ENCODE peak calls at places on chromosome X, in eight cellular contexts. One of them, this sample, is unnamed. For H3K4me1, the result is how much of the 10 kb centered on the place peaks cover.

GRCh38 chrX:31224321-31225012 is 152.6 kb upstream of the FTHL17 start:
- DNase-seq in CD8-positive, alpha-beta T cell: no peak
- DNase-seq in sigmoid colon: no peak
- DNase-seq in K562: no peak
- DNase-seq in heart left ventricle: no peak
- DNase-seq in upper lobe of right lung: no peak
- DNase-seq in A549: no peak
- DNase-seq in tibial artery: no peak
- DNase-seq in this sample: no peak

GRCh38 chrX:51803833-51804232 is 60.6 kb downstream of the GSPT2 start:
- DNase-seq in CD8-positive, alpha-beta T cell: no peak
- DNase-seq in sigmoid colon: no peak
- DNase-seq in A549: no peak
- DNase-seq in K562: no peak
- DNase-seq in tibial artery: no peak
- DNase-seq in heart left ventricle: no peak
- DNase-seq in upper lobe of right lung: no peak
- DNase-seq in this sample: no peak

GRCh38 chrX:13005671-13006473 is 31.0 kb downstream of the TMSB4X start:
- DNase-seq in upper lobe of right lung: no peak
- DNase-seq in tibial artery: no peak
- DNase-seq in K562: no peak
- DNase-seq in heart left ventricle: no peak
- DNase-seq in A549: no peak
- DNase-seq in CD8-positive, alpha-beta T cell: no peak
- DNase-seq in sigmoid colon: no peak
- DNase-seq in this sample: no peak

GRCh38 chrX:68827848-68828562 is 816 bp upstream of the EFNB1 start:
- DNase-seq in heart left ventricle: peak
- DNase-seq in upper lobe of right lung: peak
- DNase-seq in A549: peak
- DNase-seq in sigmoid colon: peak
- DNase-seq in tibial artery: peak
- DNase-seq in K562: peak
- DNase-seq in CD8-positive, alpha-beta T cell: peak
- DNase-seq in this sample: peak

GRCh38 chrX:109472939-109473713 is 8.8 kb downstream of the GUCY2F start:
- DNase-seq in tibial artery: no peak
- DNase-seq in heart left ventricle: peak
- DNase-seq in A549: no peak
- DNase-seq in CD8-positive, alpha-beta T cell: no peak
- DNase-seq in sigmoid colon: no peak
- DNase-seq in K562: peak
- DNase-seq in upper lobe of right lung: no peak
- DNase-seq in this sample: no peak

GRCh38 chrX:137916090-137916746 is 350.3 kb downstream of the ZIC3 start:
- DNase-seq in heart left ventricle: no peak
- DNase-seq in A549: no peak
- DNase-seq in K562: peak
- DNase-seq in CD8-positive, alpha-beta T cell: no peak
- DNase-seq in tibial artery: no peak
- DNase-seq in upper lobe of right lung: no peak
- DNase-seq in sigmoid colon: no peak
- DNase-seq in this sample: no peak

GRCh38 chrX:140141444-140142029 is 176.2 kb upstream of the CXorf66 start:
- DNase-seq in CD8-positive, alpha-beta T cell: no peak
- DNase-seq in tibial artery: no peak
- DNase-seq in heart left ventricle: no peak
- DNase-seq in K562: peak
- DNase-seq in upper lobe of right lung: no peak
- DNase-seq in sigmoid colon: no peak
- DNase-seq in A549: peak
- DNase-seq in this sample: peak

GRCh38 chrX:1322393-1322792 is 14.2 kb upstream of the IL3RA start:
- DNase-seq in heart left ventricle: no peak
- DNase-seq in upper lobe of right lung: no peak
- DNase-seq in K562: no peak
- DNase-seq in CD8-positive, alpha-beta T cell: no peak
- DNase-seq in A549: no peak
- DNase-seq in tibial artery: no peak
- DNase-seq in sigmoid colon: no peak
- DNase-seq in this sample: no peak

GRCh38 chrX:24242649-24243556 is 71.0 kb downstream of the SUPT20HL2 start:
- DNase-seq in tibial artery: peak
- DNase-seq in heart left ventricle: peak
- DNase-seq in CD8-positive, alpha-beta T cell: no peak
- DNase-seq in sigmoid colon: peak
- DNase-seq in A549: no peak
- DNase-seq in upper lobe of right lung: no peak
- DNase-seq in K562: no peak
- DNase-seq in this sample: no peak

GRCh38 chrX:69033936-69034335 is 131.3 kb downstream of the PJA1 start:
- DNase-seq in heart left ventricle: no peak
- DNase-seq in tibial artery: no peak
- DNase-seq in upper lobe of right lung: no peak
- DNase-seq in A549: no peak
- DNase-seq in CD8-positive, alpha-beta T cell: no peak
- DNase-seq in K562: no peak
- DNase-seq in sigmoid colon: no peak
- DNase-seq in this sample: no peak

GRCh38 chrX:109347618-109348017 is 134.3 kb downstream of the GUCY2F start:
- DNase-seq in tibial artery: no peak
- DNase-seq in CD8-positive, alpha-beta T cell: no peak
- DNase-seq in sigmoid colon: no peak
- DNase-seq in A549: no peak
- DNase-seq in K562: no peak
- DNase-seq in heart left ventricle: no peak
- DNase-seq in upper lobe of right lung: no peak
- DNase-seq in this sample: no peak

GRCh38 chrX:69319376-69319775 is 154.1 kb upstream of the PJA1 start:
- DNase-seq in sigmoid colon: no peak
- DNase-seq in CD8-positive, alpha-beta T cell: no peak
- DNase-seq in K562: no peak
- DNase-seq in tibial artery: no peak
- DNase-seq in upper lobe of right lung: no peak
- DNase-seq in heart left ventricle: no peak
- DNase-seq in A549: no peak
- DNase-seq in this sample: no peak

GRCh38 chrX:153612413-153612812 is 13.5 kb upstream of the CCNQ start:
- DNase-seq in tibial artery: no peak
- DNase-seq in A549: no peak
- DNase-seq in upper lobe of right lung: no peak
- DNase-seq in K562: no peak
- DNase-seq in sigmoid colon: no peak
- DNase-seq in CD8-positive, alpha-beta T cell: no peak
- DNase-seq in heart left ventricle: no peak
- DNase-seq in this sample: no peak

GRCh38 chrX:119228506-119229290 is 7.4 kb upstream of the PGRMC1 start:
- DNase-seq in tibial artery: no peak
- DNase-seq in heart left ventricle: no peak
- DNase-seq in sigmoid colon: no peak
- DNase-seq in K562: no peak
- DNase-seq in CD8-positive, alpha-beta T cell: no peak
- DNase-seq in upper lobe of right lung: no peak
- DNase-seq in A549: no peak
- DNase-seq in this sample: no peak

DNA sequence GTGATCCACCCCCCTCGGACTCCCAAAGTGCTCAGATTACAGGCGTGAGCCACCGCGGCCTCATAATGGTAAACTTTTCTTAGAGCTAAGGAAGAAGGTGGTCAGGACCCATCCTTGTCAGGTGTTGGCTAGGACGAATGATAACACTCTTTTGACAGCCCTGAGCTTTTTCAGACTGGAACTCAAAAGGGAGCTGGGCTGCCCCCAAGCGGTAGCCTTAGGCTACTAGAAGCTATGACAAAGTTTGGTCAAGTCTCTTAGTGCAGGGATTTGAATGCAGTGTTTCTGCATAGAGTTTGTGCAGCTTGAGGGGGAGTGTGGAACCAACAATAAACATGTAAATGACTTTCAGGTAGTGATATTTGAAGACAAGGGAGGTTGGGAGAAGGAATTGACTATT is 11.8 kb upstream of the HSD17B10 start:
- DNase-seq in K562: peak
- DNase-seq in CD8-positive, alpha-beta T cell: no peak
- DNase-seq in A549: peak
- DNase-seq in upper lobe of right lung: peak
- DNase-seq in tibial artery: no peak
- DNase-seq in sigmoid colon: no peak
- DNase-seq in heart left ventricle: no peak
- DNase-seq in this sample: peak
- TF ChIP-seq CTCF in K562: peak
- TF ChIP-seq CTCF in CD8-positive, alpha-beta T cell: no peak
- TF ChIP-seq CTCF in A549: peak
- TF ChIP-seq CTCF in upper lobe of right lung: peak
- TF ChIP-seq CTCF in tibial artery: peak
- TF ChIP-seq CTCF in sigmoid colon: no peak
- TF ChIP-seq CTCF in heart left ventricle: peak
- TF ChIP-seq CTCF in this sample: peak

DNA sequence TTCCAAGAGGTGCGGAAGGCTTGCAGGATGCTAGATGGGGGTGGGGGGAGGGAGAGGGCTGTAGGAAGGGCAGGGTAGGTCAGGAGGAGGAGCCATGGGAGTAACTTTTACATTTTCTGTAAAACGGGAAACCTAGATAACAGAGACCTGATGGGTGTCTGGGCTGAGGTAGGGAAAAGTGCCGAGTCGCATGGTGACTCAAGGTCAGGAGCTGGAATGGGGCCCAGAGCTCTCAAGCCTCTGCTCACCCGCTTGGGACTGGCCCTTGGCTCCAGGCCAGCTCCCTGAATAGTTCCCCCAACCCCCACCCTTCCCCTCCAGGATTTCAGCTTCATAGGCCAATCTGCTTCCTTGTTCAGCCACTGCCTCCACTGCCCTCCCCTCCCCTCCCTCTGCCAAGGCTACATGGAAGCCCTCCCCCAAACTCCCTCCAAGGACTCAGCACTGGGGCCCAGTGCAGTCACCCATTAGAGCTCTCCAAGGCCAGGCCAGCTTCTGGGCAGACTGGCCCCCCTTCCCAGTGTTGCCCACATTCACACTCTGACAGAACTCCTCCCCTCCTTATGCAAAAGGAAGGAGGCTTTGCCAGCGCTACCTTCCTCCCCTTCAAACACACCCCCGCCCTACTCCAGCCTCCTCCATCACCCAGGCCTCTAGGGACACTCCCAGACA is 43.6 kb downstream of the TSC22D3 start:
- DNase-seq in sigmoid colon: peak
- DNase-seq in upper lobe of right lung: peak
- DNase-seq in A549: peak
- DNase-seq in heart left ventricle: peak
- DNase-seq in CD8-positive, alpha-beta T cell: no peak
- DNase-seq in tibial artery: peak
- DNase-seq in K562: peak
- DNase-seq in this sample: peak
- H3K4me1 ChIP-seq in sigmoid colon: half or more
- H3K4me1 ChIP-seq in upper lobe of right lung: under half
- H3K4me1 ChIP-seq in A549: half or more
- H3K4me1 ChIP-seq in heart left ventricle: under half
- H3K4me1 ChIP-seq in CD8-positive, alpha-beta T cell: under half
- H3K4me1 ChIP-seq in tibial artery: half or more
- H3K4me1 ChIP-seq in K562: under half
- H3K4me1 ChIP-seq in this sample: under half

GRCh38 chrX:40100537-40101429 is 3.0 kb upstream of the BCOR start:
- DNase-seq in K562: no peak
- DNase-seq in sigmoid colon: no peak
- DNase-seq in A549: no peak
- DNase-seq in CD8-positive, alpha-beta T cell: no peak
- DNase-seq in heart left ventricle: no peak
- DNase-seq in tibial artery: no peak
- DNase-seq in upper lobe of right lung: no peak
- DNase-seq in this sample: no peak

GRCh38 chrX:40097492-40098263 is at the start of gene BCOR:
- DNase-seq in CD8-positive, alpha-beta T cell: peak
- DNase-seq in upper lobe of right lung: peak
- DNase-seq in heart left ventricle: peak
- DNase-seq in sigmoid colon: peak
- DNase-seq in K562: peak
- DNase-seq in A549: peak
- DNase-seq in tibial artery: peak
- DNase-seq in this sample: peak

GRCh38 chrX:40100141-40100536 is 2.4 kb upstream of the BCOR start:
- DNase-seq in tibial artery: peak
- DNase-seq in CD8-positive, alpha-beta T cell: no peak
- DNase-seq in heart left ventricle: no peak
- DNase-seq in upper lobe of right lung: peak
- DNase-seq in sigmoid colon: no peak
- DNase-seq in A549: no peak
- DNase-seq in K562: no peak
- DNase-seq in this sample: no peak

GRCh38 chrX:40098264-40099045 is 697 bp upstream of the BCOR start:
- DNase-seq in A549: peak
- DNase-seq in upper lobe of right lung: peak
- DNase-seq in CD8-positive, alpha-beta T cell: peak
- DNase-seq in sigmoid colon: no peak
- DNase-seq in K562: no peak
- DNase-seq in heart left ventricle: peak
- DNase-seq in tibial artery: no peak
- DNase-seq in this sample: peak

GRCh38 chrX:40099046-40099968 is 1.5 kb upstream of the BCOR start:
- DNase-seq in heart left ventricle: peak
- DNase-seq in K562: peak
- DNase-seq in A549: peak
- DNase-seq in tibial artery: peak
- DNase-seq in CD8-positive, alpha-beta T cell: peak
- DNase-seq in upper lobe of right lung: peak
- DNase-seq in sigmoid colon: peak
- DNase-seq in this sample: peak
- H3K4me3 ChIP-seq in heart left ventricle: peak
- H3K4me3 ChIP-seq in K562: peak
- H3K4me3 ChIP-seq in A549: peak
- H3K4me3 ChIP-seq in tibial artery: peak
- H3K4me3 ChIP-seq in CD8-positive, alpha-beta T cell: peak
- H3K4me3 ChIP-seq in upper lobe of right lung: peak
- H3K4me3 ChIP-seq in sigmoid colon: peak
- H3K4me3 ChIP-seq in this sample: no peak

GRCh38 chrX:56736219-56736618 is 7.2 kb downstream of the NBDY start:
- DNase-seq in K562: no peak
- DNase-seq in sigmoid colon: no peak
- DNase-seq in tibial artery: no peak
- DNase-seq in upper lobe of right lung: no peak
- DNase-seq in CD8-positive, alpha-beta T cell: no peak
- DNase-seq in heart left ventricle: no peak
- DNase-seq in A549: no peak
- DNase-seq in this sample: no peak

GRCh38 chrX:56728752-56729151 is 291 bp upstream of the NBDY start:
- DNase-seq in sigmoid colon: no peak
- DNase-seq in CD8-positive, alpha-beta T cell: no peak
- DNase-seq in K562: no peak
- DNase-seq in upper lobe of right lung: no peak
- DNase-seq in tibial artery: no peak
- DNase-seq in heart left ventricle: peak
- DNase-seq in A549: peak
- DNase-seq in this sample: peak

GRCh38 chrX:56729152-56729557 is at the start of gene NBDY:
- DNase-seq in sigmoid colon: no peak
- DNase-seq in heart left ventricle: peak
- DNase-seq in A549: peak
- DNase-seq in CD8-positive, alpha-beta T cell: peak
- DNase-seq in K562: peak
- DNase-seq in upper lobe of right lung: peak
- DNase-seq in tibial artery: no peak
- DNase-seq in this sample: peak

GRCh38 chrX:56738670-56739069 is 9.6 kb downstream of the NBDY start:
- DNase-seq in sigmoid colon: no peak
- DNase-seq in tibial artery: no peak
- DNase-seq in CD8-positive, alpha-beta T cell: no peak
- DNase-seq in upper lobe of right lung: no peak
- DNase-seq in A549: no peak
- DNase-seq in K562: no peak
- DNase-seq in heart left ventricle: no peak
- DNase-seq in this sample: no peak

GRCh38 chrX:56733459-56734046 is 4.5 kb downstream of the NBDY start:
- DNase-seq in sigmoid colon: peak
- DNase-seq in A549: peak
- DNase-seq in CD8-positive, alpha-beta T cell: peak
- DNase-seq in tibial artery: no peak
- DNase-seq in upper lobe of right lung: no peak
- DNase-seq in heart left ventricle: peak
- DNase-seq in K562: peak
- DNase-seq in this sample: no peak
- TF ChIP-seq CTCF in sigmoid colon: no peak
- TF ChIP-seq CTCF in A549: peak
- TF ChIP-seq CTCF in CD8-positive, alpha-beta T cell: peak
- TF ChIP-seq CTCF in tibial artery: peak
- TF ChIP-seq CTCF in upper lobe of right lung: peak
- TF ChIP-seq CTCF in heart left ventricle: peak
- TF ChIP-seq CTCF in K562: peak
- TF ChIP-seq CTCF in this sample: peak